ENCODE peak calls at places on chromosome 12, in five cellular contexts. O is NCI-H345, Y is iPS DF 6.9, V is COLO829, E is Calu3. S is an unnamed sample.

GRCh38 chr12:77940566-77940965 is 109.9 kb downstream of the NAV3 start:
- DNase-seq in Y (no peak), E (peak; percentile 8), V (no peak), O (no peak), S (no peak)

GRCh38 chr12:52285172-52285745 is 6.1 kb downstream of the KRT81 start:
- DNase-seq in Y (no peak), E (no peak), O (no peak), V (no peak), S (no peak)

GRCh38 chr12:26803552-26803951 is 29.4 kb downstream of the ITPR2 start:
- DNase-seq in Y (no peak), O (no peak), V (peak; percentile 92), E (no peak), S (no peak)

GRCh38 chr12:96425321-96425720 is 25.1 kb upstream of the CDK17 start:
- DNase-seq in Y (no peak), O (no peak), V (no peak), E (peak; percentile 22), S (no peak)

GRCh38 chr12:126160912-126161311 is 1095.7 kb downstream of the AACS start:
- DNase-seq in E (no peak), O (no peak), Y (no peak), V (no peak), S (no peak)

GRCh38 chr12:93894391-93895095 is 217.4 kb downstream of the CRADD start:
- DNase-seq in Y (no peak), E (no peak), O (no peak), V (no peak), S (peak; percentile 42)

GRCh38 chr12:120951-121350 is 54.4 kb downstream of the IQSEC3 start:
- DNase-seq in O (no peak), V (no peak), E (no peak), Y (no peak), S (no peak)

GRCh38 chr12:14366211-14366762 is 805 bp downstream of the ATF7IP start:
- DNase-seq in O (peak; percentile 43), E (no peak), Y (no peak), V (no peak), S (no peak)

GRCh38 chr12:102642199-102642598 is 161.8 kb upstream of the IGF1 start:
- DNase-seq in E (no peak), V (no peak), O (no peak), Y (no peak), S (no peak)

GRCh38 chr12:45623221-45623620 is 106.3 kb upstream of the ARID2 start:
- DNase-seq in Y (no peak), O (no peak), E (no peak), V (no peak), S (no peak)

GRCh38 chr12:81300454-81300853 is 222.6 kb downstream of the ACSS3 start:
- DNase-seq in V (no peak), O (no peak), E (no peak), Y (no peak), S (no peak)

GRCh38 chr12:25051171-25051570 is 102.3 kb upstream of the BCAT1 start:
- DNase-seq in O (peak; percentile 2), E (no peak), Y (no peak), V (no peak), S (no peak)

GRCh38 chr12:22443379-22444316 is 100.7 kb downstream of the C2CD5 start:
- DNase-seq in Y (peak; percentile 77), O (peak; percentile 66), V (peak; percentile 78), E (peak; percentile 69), S (peak; percentile 75)